ENCODE peak calls at places on chromosomes 1 and 21, in six cellular contexts. A, J, N, H, G and P are unnamed samples.

GRCh38 chr1:65423884-65424655 is 3.6 kb downstream of the LEPR start:
- DNase-seq in A (peak; percentile 96), J (peak; percentile 72), N (no peak), H (peak; percentile 87), G (no peak), P (no peak)

GRCh38 chr1:153805042-153805745 is 30.0 kb downstream of the SLC27A3 start:
- DNase-seq in A (peak; percentile 84), J (peak; percentile 33), N (peak; percentile 90), H (peak; percentile 81), G (no peak), P (no peak)

GRCh38 chr1:41672641-41673313 is 188.3 kb upstream of the EDN2 start:
- DNase-seq in A (peak; percentile 78), J (no peak), N (no peak), H (no peak), G (no peak), P (no peak)

GRCh38 chr1:153842006-153842471 is 66.8 kb downstream of the SLC27A3 start:
- DNase-seq in A (peak; percentile 8), J (no peak), N (peak; percentile 52), H (no peak), G (no peak), P (no peak)

GRCh38 chr1:177857285-177857684 is 112.6 kb downstream of the SEC16B start:
- DNase-seq in A (no peak), J (no peak), N (no peak), H (no peak), G (no peak), P (no peak)

GRCh38 chr1:24195146-24195545 is 8.1 kb upstream of the IFNLR1 start:
- DNase-seq in A (no peak), J (no peak), N (no peak), H (no peak), G (no peak), P (no peak)

GRCh38 chr1:206738370-206739366 is 31.9 kb upstream of the IL19 start:
- DNase-seq in A (peak; percentile 53), J (no peak), N (peak; percentile 47), H (no peak), G (no peak), P (peak; percentile 58)

GRCh38 chr1:150562384-150563339 is 13.5 kb downstream of the ADAMTSL4 start:
- DNase-seq in A (no peak), J (no peak), N (peak; percentile 99), H (no peak), G (peak; percentile 73), P (no peak)

GRCh38 chr1:196690582-196690981 is 38.7 kb downstream of the CFH start:
- DNase-seq in A (no peak), J (no peak), N (no peak), H (no peak), G (no peak), P (peak; percentile 71)

GRCh38 chr1:1204998-1205768 is 1.2 kb downstream of the TNFRSF18 start:
- DNase-seq in A (no peak), J (no peak), N (no peak), H (no peak), G (no peak), P (no peak)

GRCh38 chr1:147142886-147143285 is 29.4 kb downstream of the PRKAB2 start:
- DNase-seq in A (no peak), J (no peak), N (no peak), H (no peak), G (no peak), P (no peak)

GRCh38 chr1:154151311-154151710 is 3.6 kb downstream of the NUP210L start:
- DNase-seq in A (no peak), J (no peak), N (no peak), H (no peak), G (no peak), P (no peak)

GRCh38 chr1:155295183-155295941 is 5.9 kb downstream of the PKLR start:
- DNase-seq in A (no peak), J (no peak), N (no peak), H (no peak), G (no peak), P (no peak)

GRCh38 chr1:46506470-46507219 is 17.0 kb downstream of the DMBX1 start:
- DNase-seq in A (no peak), J (no peak), N (no peak), H (no peak), G (no peak), P (no peak)

GRCh38 chr1:67540733-67541125 is 110.5 kb upstream of the SERBP1 start:
- DNase-seq in A (peak; percentile 25), J (no peak), N (no peak), H (no peak), G (no peak), P (no peak)

GRCh38 chr1:107669996-107670395 is 295.0 kb downstream of the VAV3 start:
- DNase-seq in A (peak; percentile 63), J (no peak), N (no peak), H (no peak), G (peak; percentile 95), P (peak; percentile 60)

GRCh38 chr21:45932922-45933502 is 48.6 kb upstream of the COL6A1 start:
- DNase-seq in A (no peak), J (no peak), N (peak; percentile 12), H (no peak), G (no peak), P (no peak)

GRCh38 chr1:58823481-58824010 is 39.7 kb upstream of the JUN start:
- DNase-seq in A (peak; percentile 51), J (no peak), N (no peak), H (peak; percentile 72), G (no peak), P (no peak)

GRCh38 chr1:2368053-2368744 is 23.2 kb downstream of the MORN1 start:
- DNase-seq in A (no peak), J (no peak), N (no peak), H (no peak), G (peak; percentile 10), P (no peak)

GRCh38 chr1:53410100-53410541 is 49.1 kb upstream of the DMRTB1 start:
- DNase-seq in A (no peak), J (no peak), N (peak; percentile 13), H (no peak), G (peak; percentile 39), P (no peak)

GRCh38 chr1:71861022-71861421 is 421.3 kb downstream of the NEGR1 start:
- DNase-seq in A (peak; percentile 69), J (peak; percentile 7), N (no peak), H (no peak), G (no peak), P (no peak)

GRCh38 chr1:178417858-178418257 is 78.9 kb downstream of the CLEC20A start:
- DNase-seq in A (peak; percentile 61), J (peak; percentile 62), N (no peak), H (peak; percentile 79), G (no peak), P (no peak)

GRCh38 chr1:19373206-19374126 is 61.3 kb downstream of the SLC66A1 start:
- DNase-seq in A (peak; percentile 80), J (no peak), N (no peak), H (no peak), G (no peak), P (no peak)

GRCh38 chr1:230370109-230370508 is 56.0 kb downstream of the PGBD5 start:
- DNase-seq in A (no peak), J (no peak), N (no peak), H (no peak), G (no peak), P (no peak)

GRCh38 chr1:207097871-207098324 is 6.1 kb upstream of the C4BPA start:
- DNase-seq in A (no peak), J (no peak), N (no peak), H (no peak), G (no peak), P (no peak)

GRCh38 chr1:28507646-28508434 is 2.0 kb downstream of the RCC1 start:
- DNase-seq in A (no peak), J (no peak), N (peak; percentile 23), H (no peak), G (no peak), P (no peak)

GRCh38 chr1:171742577-171742922 is 685 bp upstream of the VAMP4 start:
- DNase-seq in A (peak; percentile 43), J (no peak), N (no peak), H (no peak), G (peak; percentile 72), P (peak; percentile 13)

GRCh38 chr1:59367269-59368006 is 70.5 kb downstream of the FGGY start:
- DNase-seq in A (peak; percentile 98), J (no peak), N (no peak), H (no peak), G (peak; percentile 87), P (no peak)

DNA sequence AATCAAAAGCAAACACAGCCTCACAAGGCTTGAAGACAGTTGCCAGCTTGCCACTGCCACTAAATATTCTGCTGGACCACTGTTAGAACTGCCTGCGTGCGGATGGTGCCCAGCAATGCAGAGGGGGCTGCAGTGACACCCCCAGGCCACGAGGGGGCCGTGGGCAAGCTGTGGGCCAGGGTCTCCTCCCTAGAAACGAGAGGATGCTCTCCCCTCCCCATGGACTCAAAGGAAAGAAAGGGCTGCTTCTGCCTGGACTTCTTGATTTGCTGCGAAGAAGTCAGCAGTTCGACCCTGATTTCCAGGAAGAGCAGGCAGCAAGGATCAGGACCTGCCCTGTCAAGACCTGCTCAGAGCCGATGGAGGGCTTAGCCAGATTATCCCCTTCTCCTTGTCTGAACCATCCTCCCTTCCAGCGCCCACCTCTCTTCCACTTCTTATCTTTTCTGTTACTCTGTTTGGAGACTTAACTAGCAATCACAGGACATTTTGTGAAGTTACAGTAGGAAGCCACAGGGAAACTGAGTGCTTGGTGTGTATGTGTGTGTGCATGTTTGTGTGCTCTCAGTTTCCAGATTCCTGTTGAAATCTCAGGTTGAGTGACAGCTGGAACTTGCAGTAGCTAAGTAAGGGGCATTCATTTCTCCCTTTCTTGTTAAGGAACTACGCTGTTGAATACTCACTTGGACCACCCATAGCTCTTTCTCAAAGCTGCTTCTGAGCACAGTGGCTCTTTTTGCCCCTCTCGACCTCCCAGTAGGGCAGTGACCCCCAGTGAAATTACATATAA is 2.7 kb downstream of the MAN1C1 start:
- DNase-seq in A (no peak), J (no peak), N (peak; percentile 66), H (no peak), G (no peak), P (no peak)
- TF ChIP-seq CTCF in A (peak; percentile 62), J (peak; percentile 80), N (peak; percentile 91), H (peak; percentile 76), G (peak; percentile 68), P (peak; percentile 37)

GRCh38 chr1:12540580-12541273 is 77.3 kb downstream of the DHRS3 start:
- DNase-seq in A (no peak), J (no peak), N (no peak), H (no peak), G (peak; percentile 62), P (no peak)
- H3K4me3 ChIP-seq in A (no peak overlapping the region), J (no peak overlapping the region), N (no peak overlapping the region), H (no peak overlapping the region), G (no peak overlapping the region), P (no peak overlapping the region)

GRCh38 chr1:63624911-63625310 is 31.7 kb downstream of the PGM1 start:
- DNase-seq in A (peak; percentile 60), J (no peak), N (no peak), H (no peak), G (no peak), P (no peak)
- TF ChIP-seq CTCF in A (peak; percentile 48), J (peak; percentile 22), N (no peak), H (no peak), G (no peak), P (no peak)

GRCh38 chr21:34986561-34987533 is 62.3 kb downstream of the RUNX1 start:
- DNase-seq in A (peak; percentile 75), J (no peak), N (no peak), H (no peak), G (peak; percentile 71), P (no peak)
- H3K4me3 ChIP-seq in A (no peak overlapping the region), J (no peak overlapping the region), N (no peak overlapping the region), H (no peak overlapping the region), G (no peak overlapping the region), P (no peak overlapping the region)

GRCh38 chr21:18387994-18388393 is 15.6 kb downstream of the TMPRSS15 start:
- DNase-seq in A (no peak), J (no peak), N (peak; percentile 56), H (no peak), G (no peak), P (no peak)
- TF ChIP-seq CTCF in A (no peak), J (no peak), N (peak; percentile 78), H (no peak), G (no peak), P (peak; percentile 25)